ENCODE peak calls at places on chromosomes 5 and 9, in five cellular contexts. S is hepatocyte, V is AG04449, N is IMR-90, K is astrocyte of the spinal cord. M is an unnamed sample.

GRCh38 chr5:34998058-34998789 is 49.5 kb downstream of the AGXT2 start:
- DNase-seq in V (no peak), N (peak; percentile 66), S (no peak), K (peak; percentile 45), M (peak; percentile 71)

GRCh38 chr9:76433851-76434250 is 25.1 kb upstream of the GCNT1 start:
- DNase-seq in N (peak; percentile 83), K (peak; percentile 69), S (no peak), V (no peak), M (peak; percentile 47)

GRCh38 chr9:77438653-77439052 is 209.5 kb downstream of the GNA14 start:
- DNase-seq in K (no peak), S (no peak), N (no peak), V (no peak), M (peak; percentile 46)

GRCh38 chr9:89418882-89419641 is 78.9 kb downstream of the SEMA4D start:
- DNase-seq in V (no peak), S (no peak), K (no peak), N (no peak), M (no peak)

GRCh38 chr5:121628783-121629182 is 222.9 kb upstream of the FTMT start:
- DNase-seq in V (no peak), N (no peak), S (no peak), K (no peak), M (peak; percentile 1)

GRCh38 chr5:139711067-139711851 is 63.1 kb downstream of the CXXC5 start:
- DNase-seq in S (peak; percentile 55), K (peak; percentile 45), V (no peak), N (peak; percentile 28), M (no peak)

GRCh38 chr5:172886974-172887491 is 53.0 kb downstream of the ERGIC1 start:
- DNase-seq in K (peak; percentile 76), V (peak; percentile 93), S (peak; percentile 64), N (peak; percentile 88), M (peak; percentile 99)

GRCh38 chr5:149039501-149039900 is 23.4 kb downstream of the SH3TC2 start:
- DNase-seq in V (no peak), K (no peak), S (no peak), N (no peak), M (peak; percentile 60)

GRCh38 chr5:3605298-3606010 is 9.8 kb downstream of the IRX1 start:
- DNase-seq in N (no peak), S (no peak), V (no peak), K (no peak), M (no peak)

GRCh38 chr5:55176176-55176818 is 3.3 kb upstream of the CDC20B start:
- DNase-seq in K (no peak), S (peak; percentile 80), N (no peak), V (no peak), M (no peak)

GRCh38 chr5:35960328-35960727 is 21.9 kb upstream of the CAPSL start:
- DNase-seq in V (no peak), K (no peak), N (no peak), S (no peak), M (no peak)

GRCh38 chr5:168401880-168402279 is 84.4 kb upstream of the RARS1 start:
- DNase-seq in V (no peak), K (no peak), N (no peak), S (no peak), M (no peak)

GRCh38 chr5:98168862-98169261 is 604.6 kb upstream of the RGMB start:
- DNase-seq in N (no peak), K (no peak), V (no peak), S (no peak), M (no peak)

GRCh38 chr5:38556115-38556598 is 289 bp downstream of the LIFR start:
- DNase-seq in V (no peak), K (no peak), S (no peak), N (no peak), M (no peak)

GRCh38 chr5:32612134-32612888 is 27.0 kb downstream of the SUB1 start:
- DNase-seq in N (peak; percentile 20), V (no peak), K (peak; percentile 34), S (no peak), M (peak; percentile 37)

GRCh38 chr5:3299441-3299840 is 296.2 kb upstream of the IRX1 start:
- DNase-seq in N (no peak), V (no peak), K (no peak), S (no peak), M (no peak)

GRCh38 chr5:181043285-181044092 is 3.4 kb downstream of the BTNL9 start:
- DNase-seq in K (no peak), S (no peak), V (no peak), N (no peak), M (no peak)

GRCh38 chr5:88450239-88450638 is 181.6 kb upstream of the TMEM161B start:
- DNase-seq in K (no peak), S (no peak), V (no peak), N (no peak), M (no peak)

GRCh38 chr5:159975462-159976019 is 33.4 kb upstream of the TTC1 start:
- DNase-seq in V (peak; percentile 88), K (peak; percentile 98), S (peak; percentile 19), N (peak; percentile 97), M (peak; percentile 93)
- TF ChIP-seq CTCF in V (peak; percentile 76), K (peak; percentile 69), S (no peak), N (peak; percentile 74), M (peak; percentile 59)

GRCh38 chr5:6159864-6160199 is 218.5 kb downstream of the MED10 start:
- DNase-seq in N (no peak), V (no peak), K (no peak), S (no peak), M (no peak)
- H3K4me3 ChIP-seq in N (no peak overlapping the region), V (no peak overlapping the region), K (no peak overlapping the region), S (no peak overlapping the region), M (no peak overlapping the region)

GRCh38 chr9:116271307-116271706 is 117.7 kb downstream of the PAPPA start:
- DNase-seq in K (no peak), N (no peak), V (no peak), S (no peak), M (no peak)

GRCh38 chr9:116269250-116269649 is 115.7 kb downstream of the PAPPA start:
- DNase-seq in S (no peak), V (no peak), N (no peak), K (no peak), M (peak; percentile 52)

GRCh38 chr9:116271991-116272390 is 118.4 kb downstream of the PAPPA start:
- DNase-seq in K (no peak), S (no peak), N (no peak), V (no peak), M (no peak)

GRCh38 chr9:116267021-116267420 is 113.4 kb downstream of the PAPPA start:
- DNase-seq in V (no peak), S (no peak), N (peak; percentile 83), K (peak; percentile 50), M (no peak)

GRCh38 chr9:116270559-116270958 is 117.0 kb downstream of the PAPPA start:
- DNase-seq in S (no peak), K (no peak), V (no peak), N (no peak), M (no peak)
- TF ChIP-seq CTCF in S (no peak), K (no peak), V (no peak), N (no peak), M (no peak)

GRCh38 chr5:1447772-1448361 is 2.6 kb upstream of the SLC6A3 start:
- DNase-seq in K (no peak), N (no peak), S (no peak), V (no peak), M (no peak)

GRCh38 chr5:1446602-1447343 is 1.5 kb upstream of the SLC6A3 start:
- DNase-seq in N (no peak), K (no peak), V (no peak), S (no peak), M (no peak)

GRCh38 chr5:1445313-1445894 is at the start of gene SLC6A3:
- DNase-seq in N (no peak), V (no peak), K (no peak), S (peak; percentile 75), M (peak; percentile 20)

GRCh38 chr5:1444361-1445189 is 665 bp downstream of the SLC6A3 start:
- DNase-seq in N (no peak), S (no peak), K (no peak), V (no peak), M (no peak)

DNA sequence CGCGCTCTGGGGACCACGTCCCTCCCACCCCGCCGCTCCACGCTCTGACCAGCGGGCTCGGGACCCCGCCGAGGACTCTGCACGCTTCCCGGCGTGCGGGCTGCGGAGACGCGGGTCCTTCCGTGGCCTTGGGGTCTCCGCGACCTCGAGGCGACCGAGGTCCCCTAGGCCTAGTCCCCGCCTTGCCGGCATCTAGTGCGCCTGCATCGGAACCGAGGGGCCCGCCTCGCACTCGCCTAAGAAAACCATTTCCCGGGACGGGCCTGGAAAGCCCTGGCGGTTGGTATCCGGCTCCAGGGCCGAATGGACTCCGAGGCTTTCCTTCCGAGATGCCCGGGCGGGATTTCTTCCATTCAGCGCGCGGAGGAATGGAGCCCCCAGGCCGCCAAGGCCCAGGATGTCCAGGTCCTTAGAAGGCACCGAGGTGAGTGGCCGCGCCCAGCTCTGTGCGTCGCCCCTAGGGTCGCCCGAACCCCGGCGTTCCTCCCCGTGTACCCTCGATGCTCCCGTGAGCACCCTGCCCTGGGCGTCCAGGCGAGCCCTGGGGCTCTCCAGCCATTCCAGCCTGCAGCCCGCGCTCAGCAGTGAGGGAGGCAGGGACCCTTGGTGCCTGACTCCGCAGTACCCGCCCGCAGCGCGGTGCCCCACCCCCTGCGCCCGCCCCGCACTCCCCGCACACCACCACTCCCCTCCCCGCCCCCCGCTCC is 808 bp upstream of the SLC6A3 start:
- DNase-seq in V (no peak), N (no peak), S (no peak), K (no peak), M (no peak)
- H3K4me3 ChIP-seq in V (no peak overlapping the region), N (no peak overlapping the region), S (no peak overlapping the region), K (no peak overlapping the region), M (no peak overlapping the region)

GRCh38 chr5:132315529-132316067 is 21.4 kb downstream of the SLC22A4 start:
- DNase-seq in N (no peak), K (no peak), S (no peak), V (no peak), M (no peak)
- TF ChIP-seq CTCF in N (no peak), K (no peak), S (no peak), V (no peak), M (no peak)